ENCODE peak calls at places on chromosomes 7 and 10, in ten cellular contexts. E is naive thymus-derived CD8-positive, alpha-beta T cell; Y is germinal center; P is M059J; O is fibroblast of gingiva; M is GM12865; S is iris pigment epithelial cell; F is kidney epithelial cell; Z is AG04450; T is HuH-7. N is an unnamed sample.

GRCh38 chr10:25393621-25394020 is 218.8 kb downstream of the GPR158 start:
- DNase-seq in S (no peak), T (no peak), Z (no peak), E (no peak), O (peak), P (no peak), F (no peak), M (no peak), Y (no peak), N (no peak)

GRCh38 chr10:129780901-129781795 is 182.9 kb downstream of the EBF3 start:
- DNase-seq in O (no peak), E (no peak), Z (no peak), F (no peak), S (no peak), P (no peak), M (no peak), Y (no peak), T (no peak), N (no peak)

GRCh38 chr7:25857376-25858067 is 294.5 kb upstream of the NFE2L3 start:
- DNase-seq in P (peak), M (peak), T (peak), F (no peak), E (no peak), Y (no peak), S (peak), O (peak), Z (no peak), N (peak)

GRCh38 chr7:134565643-134566136 is 16.8 kb downstream of the AKR1B15 start:
- DNase-seq in T (no peak), O (peak), M (no peak), S (peak), P (peak), E (no peak), F (no peak), Z (no peak), Y (no peak), N (no peak)

GRCh38 chr7:18866359-18867036 is 250.9 kb downstream of the TWIST1 start:
- DNase-seq in S (peak), O (peak), T (no peak), E (no peak), M (peak), Y (peak), Z (peak), P (peak), F (peak), N (no peak)

GRCh38 chr7:6430271-6430940 is 17.3 kb downstream of the DAGLB start:
- DNase-seq in T (peak), Y (no peak), P (peak), E (no peak), O (peak), Z (no peak), F (no peak), S (peak), M (no peak), N (peak)

GRCh38 chr10:89207181-89207800 is at the start of gene CH25H:
- DNase-seq in T (no peak), E (peak), M (peak), Y (peak), Z (no peak), O (peak), S (peak), F (no peak), P (peak), N (no peak)

GRCh38 chr10:132679217-132679595 is 106.7 kb downstream of the NKX6-2 start:
- DNase-seq in Y (no peak), F (no peak), S (no peak), E (no peak), P (no peak), T (no peak), Z (no peak), M (no peak), O (no peak), N (no peak)

GRCh38 chr10:50440489-50440888 is 183.3 kb downstream of the SGMS1 start:
- DNase-seq in T (no peak), Z (no peak), O (no peak), M (no peak), E (no peak), S (no peak), P (no peak), Y (no peak), F (no peak), N (no peak)

GRCh38 chr7:156816943-156817572 is 75.9 kb downstream of the LMBR1 start:
- DNase-seq in Z (peak), F (no peak), S (peak), E (no peak), P (peak), Y (peak), M (peak), T (no peak), O (peak), N (no peak)

GRCh38 chr7:92508949-92509348 is 19.4 kb downstream of the PEX1 start:
- DNase-seq in P (no peak), T (no peak), F (no peak), Z (no peak), O (no peak), S (no peak), Y (no peak), M (no peak), E (no peak), N (no peak)

GRCh38 chr10:95391570-95392249 is 100.9 kb upstream of the PDLIM1 start:
- DNase-seq in S (peak), F (no peak), P (peak), E (no peak), T (no peak), Z (peak), Y (no peak), M (peak), O (peak), N (peak)

GRCh38 chr7:157769016-157769869 is 432.4 kb downstream of the DNAJB6 start:
- DNase-seq in M (no peak), Y (no peak), Z (no peak), P (no peak), F (no peak), T (no peak), S (no peak), O (no peak), E (no peak), N (no peak)

GRCh38 chr7:50771120-50772002 is 11.3 kb downstream of the GRB10 start:
- DNase-seq in T (no peak), P (no peak), Z (no peak), S (no peak), O (no peak), E (no peak), F (no peak), M (no peak), Y (no peak), N (no peak)

GRCh38 chr10:119404719-119405504 is 137.6 kb downstream of the RGS10 start:
- DNase-seq in O (no peak), Z (no peak), E (no peak), Y (no peak), P (no peak), M (no peak), T (no peak), F (no peak), S (no peak), N (no peak)

GRCh38 chr7:80630611-80631010 is 7.8 kb upstream of the CD36 start:
- DNase-seq in F (no peak), O (peak), E (no peak), T (no peak), Z (no peak), P (peak), Y (no peak), M (no peak), S (peak), N (no peak)

GRCh38 chr7:75889826-75890225 is 11.0 kb downstream of the RHBDD2 start:
- DNase-seq in M (no peak), F (no peak), T (no peak), Z (no peak), E (no peak), O (peak), P (peak), Y (no peak), S (peak), N (no peak)

GRCh38 chr7:105664816-105665525 is 83.7 kb upstream of the EFCAB10 start:
- DNase-seq in S (peak), M (no peak), E (no peak), T (no peak), Y (no peak), O (no peak), F (no peak), Z (no peak), P (peak), N (peak)

GRCh38 chr10:122373713-122374112 is 795 bp upstream of the PLEKHA1 start:
- DNase-seq in P (peak), Y (no peak), Z (no peak), M (no peak), S (peak), O (peak), F (no peak), T (peak), E (no peak), N (no peak)

GRCh38 chr10:28991738-28992270 is 297.1 kb upstream of the LYZL1 start:
- DNase-seq in F (no peak), E (no peak), M (peak), P (peak), S (peak), T (peak), Y (peak), O (no peak), Z (no peak), N (peak)